ENCODE peak calls at places on chromosomes 16 and 17, in five cellular contexts. C, X, P, J and L are unnamed samples.
A peak's percentile ranks its signal among the peaks of the same experiment; 100 is the strongest.

GRCh38 chr17:41602524-41602923 is 10.0 kb downstream of the KRT16 start:
- DNase-seq in C (no peak), X (no peak), P (no peak), J (no peak), L (no peak)

GRCh38 chr17:61728297-61728836 is 135.0 kb downstream of the BRIP1 start:
- DNase-seq in C (no peak), X (no peak), P (no peak), J (no peak), L (no peak)

GRCh38 chr16:64356267-64356666 is 765.6 kb downstream of the CDH11 start:
- DNase-seq in C (no peak), X (no peak), P (no peak), J (no peak), L (no peak)

GRCh38 chr16:69607674-69608073 is 41.9 kb downstream of the NFAT5 start:
- DNase-seq in C (no peak), X (no peak), P (no peak), J (no peak), L (no peak)

GRCh38 chr17:48150107-48150463 is 42.5 kb downstream of the SNX11 start:
- DNase-seq in C (no peak), X (no peak), P (no peak), J (no peak), L (no peak)

GRCh38 chr17:57669671-57670529 is 75.2 kb downstream of the CCDC182 start:
- DNase-seq in C (no peak), X (no peak), P (peak; percentile 47), J (no peak), L (no peak)

GRCh38 chr17:45220079-45220478 is 1.6 kb upstream of the FMNL1 start:
- DNase-seq in C (no peak), X (no peak), P (peak; percentile 64), J (no peak), L (no peak)

GRCh38 chr17:59199398-59199797 is 10.4 kb upstream of the SMG8 start:
- DNase-seq in C (no peak), X (no peak), P (no peak), J (no peak), L (no peak)

GRCh38 chr17:59815965-59816364 is 76.8 kb downstream of the TUBD1 start:
- DNase-seq in C (no peak), X (no peak), P (no peak), J (no peak), L (no peak)

GRCh38 chr17:73742915-73743314 is 98.7 kb upstream of the SDK2 start:
- DNase-seq in C (no peak), X (no peak), P (no peak), J (no peak), L (no peak)

GRCh38 chr17:48228720-48229119 is 121.2 kb downstream of the SNX11 start:
- DNase-seq in C (no peak), X (no peak), P (no peak), J (no peak), L (no peak)

GRCh38 chr17:55037828-55038227 is 69.3 kb downstream of the STXBP4 start:
- DNase-seq in C (no peak), X (no peak), P (no peak), J (no peak), L (no peak)

GRCh38 chr17:35906559-35907265 is 23.9 kb downstream of the RDM1 start:
- DNase-seq in C (no peak), X (no peak), P (no peak), J (no peak), L (no peak)

GRCh38 chr16:65119905-65120341 is 1.9 kb downstream of the CDH11 start:
- DNase-seq in C (no peak), X (peak; percentile 62), P (no peak), J (peak; percentile 53), L (no peak)

GRCh38 chr17:48633266-48633816 is 7.2 kb upstream of the HOXB9 start:
- DNase-seq in C (no peak), X (no peak), P (no peak), J (no peak), L (peak; percentile 47)

GRCh38 chr17:13030459-13031305 is 12.9 kb upstream of the ELAC2 start:
- DNase-seq in C (peak; percentile 15), X (peak; percentile 51), P (no peak), J (no peak), L (peak; percentile 72)

GRCh38 chr16:14464796-14465195 is 165.3 kb downstream of the PARN start:
- DNase-seq in C (no peak), X (no peak), P (no peak), J (no peak), L (no peak)

GRCh38 chr17:12959441-12959840 is 58.4 kb downstream of the ELAC2 start:
- DNase-seq in C (no peak), X (no peak), P (no peak), J (no peak), L (no peak)

GRCh38 chr17:79618383-79619067 is 7.7 kb upstream of the RBFOX3 start:
- DNase-seq in C (no peak), X (no peak), P (peak; percentile 21), J (no peak), L (no peak)

GRCh38 chr16:11084484-11085024 is 140.2 kb downstream of the CLEC16A start:
- DNase-seq in C (no peak), X (no peak), P (no peak), J (no peak), L (no peak)

GRCh38 chr16:20415541-20415940 is 6.2 kb downstream of the ACSM5 start:
- DNase-seq in C (no peak), X (no peak), P (no peak), J (no peak), L (no peak)

GRCh38 chr17:17888821-17889220 is 52.0 kb upstream of the SREBF1 start:
- DNase-seq in C (no peak), X (no peak), P (no peak), J (no peak), L (no peak)

GRCh38 chr17:13509561-13509960 is 92.2 kb downstream of the HS3ST3A1 start:
- DNase-seq in C (no peak), X (no peak), P (no peak), J (no peak), L (no peak)

GRCh38 chr17:704111-704864 is 10.4 kb downstream of the VPS53 start:
- DNase-seq in C (no peak), X (no peak), P (no peak), J (no peak), L (no peak)

GRCh38 chr17:72984145-72984924 is 108.2 kb downstream of the SLC39A11 start:
- DNase-seq in C (no peak), X (peak; percentile 81), P (no peak), J (no peak), L (no peak)

GRCh38 chr17:30586818-30587595 is 109.8 kb downstream of the GOSR1 start:
- DNase-seq in C (no peak), X (peak; percentile 62), P (no peak), J (no peak), L (no peak)

GRCh38 chr17:1498233-1498632 is 5.7 kb upstream of the MYO1C start:
- DNase-seq in C (no peak), X (no peak), P (no peak), J (no peak), L (no peak)

GRCh38 chr17:77923776-77924513 is 34.6 kb upstream of the TNRC6C start:
- DNase-seq in C (no peak), X (no peak), P (no peak), J (no peak), L (no peak)

GRCh38 chr17:76511562-76512365 is 10.5 kb upstream of the RHBDF2 start:
- DNase-seq in C (no peak), X (no peak), P (no peak), J (no peak), L (no peak)

GRCh38 chr16:87332150-87332549 is 15.0 kb upstream of the C16orf95 start:
- DNase-seq in C (no peak), X (no peak), P (peak; percentile 41), J (no peak), L (no peak)

GRCh38 chr17:15931394-15931793 is 13.5 kb upstream of the ADORA2B start:
- DNase-seq in C (no peak), X (no peak), P (peak; percentile 1), J (no peak), L (peak; percentile 3)

GRCh38 chr17:76265624-76266243 is 586 bp downstream of the UBALD2 start:
- DNase-seq in C (peak; percentile 62), X (peak; percentile 36), P (peak; percentile 92), J (peak; percentile 74), L (peak; percentile 80)

GRCh38 chr17:75321506-75321905 is 32.3 kb upstream of the SLC25A19 start:
- DNase-seq in C (no peak), X (no peak), P (no peak), J (no peak), L (no peak)

GRCh38 chr17:29568331-29569244 is at the start of gene TP53I13:
- DNase-seq in C (peak; percentile 94), X (peak; percentile 82), P (peak; percentile 98), J (peak; percentile 88), L (peak; percentile 97)
- H3K27ac ChIP-seq in C (peak within 1 kb of the TSS; percentile 94), X (peak within 1 kb of the TSS; percentile 24), P (peak within 1 kb of the TSS; percentile 91), J (peak within 1 kb of the TSS; percentile 80), L (peak within 1 kb of the TSS; percentile 90)

GRCh38 chr16:2253293-2253692 is 1.9 kb upstream of the ECI1 start:
- DNase-seq in C (no peak), X (no peak), P (no peak), J (no peak), L (no peak)

GRCh38 chr16:2246301-2246885 is 5.0 kb downstream of the ECI1 start:
- DNase-seq in C (no peak), X (no peak), P (no peak), J (no peak), L (no peak)

GRCh38 chr16:2250652-2251280 is 621 bp downstream of the ECI1 start:
- DNase-seq in C (peak; percentile 68), X (peak; percentile 7), P (no peak), J (no peak), L (peak; percentile 76)

GRCh38 chr16:2252806-2253148 is 1.4 kb upstream of the ECI1 start:
- DNase-seq in C (no peak), X (no peak), P (no peak), J (no peak), L (peak; percentile 22)

GRCh38 chr16:2251281-2252111 is at the start of gene ECI1:
- DNase-seq in C (peak; percentile 98), X (peak; percentile 91), P (peak; percentile 99), J (peak; percentile 97), L (peak; percentile 98)
- TF ChIP-seq POLR2A in C (peak; percentile 88), X (peak; percentile 86), P (peak; percentile 43), J (peak; percentile 68), L (peak; percentile 89)

GRCh38 chr17:34366529-34367107 is 3.6 kb upstream of the CCL1 start:
- DNase-seq in C (no peak), X (peak; percentile 46), P (no peak), J (no peak), L (no peak)
- H3K4me1 ChIP-seq in C (no peaks in the 10 kb centered on the region), X (peaks cover 8% of the 10 kb centered on the region), P (no peaks in the 10 kb centered on the region), J (no peaks in the 10 kb centered on the region), L (no peaks in the 10 kb centered on the region)

GRCh38 chr16:59263980-59264379 is 529.9 kb upstream of the GOT2 start:
- DNase-seq in C (no peak), X (no peak), P (no peak), J (no peak), L (no peak)

GRCh38 chr16:59259074-59259963 is 525.2 kb upstream of the GOT2 start:
- DNase-seq in C (no peak), X (no peak), P (no peak), J (no peak), L (no peak)

GRCh38 chr16:59260892-59261291 is 526.8 kb upstream of the GOT2 start:
- DNase-seq in C (no peak), X (no peak), P (no peak), J (no peak), L (no peak)

DNA sequence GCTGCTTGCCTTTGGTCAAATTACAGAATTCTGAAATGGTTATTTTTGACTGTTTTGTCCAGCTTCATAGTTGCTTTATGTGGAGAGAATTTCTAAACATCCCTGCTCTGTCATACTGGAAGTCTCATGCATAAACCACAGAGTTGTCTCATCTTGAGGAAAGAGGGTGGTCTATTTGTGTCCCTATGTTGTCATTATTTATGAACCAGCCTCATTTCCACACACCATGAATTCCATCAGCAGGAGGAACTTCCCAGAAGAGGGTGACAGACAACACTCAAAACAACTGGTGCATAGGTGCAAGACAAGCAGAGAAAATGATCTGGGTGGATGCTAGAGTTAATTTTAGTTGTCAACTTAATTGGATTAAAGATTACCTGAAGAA is 525.8 kb upstream of the GOT2 start:
- DNase-seq in C (no peak), X (no peak), P (no peak), J (no peak), L (no peak)
- H3K27ac ChIP-seq in C (no peak overlapping the region), X (no peak overlapping the region), P (no peak overlapping the region), J (no peak overlapping the region), L (no peak overlapping the region)